ENCODE peak calls at places on chromosomes 11 and 22, in four cellular contexts. V is PC-3, K is sigmoid colon, I is cardiac muscle cell. X is an unnamed sample.

GRCh38 chr11:38498721-38499120 is 1900.7 kb upstream of the RAG2 start:
- DNase-seq in V (peak; percentile 20), K (no peak), I (no peak), X (no peak)

GRCh38 chr22:27526851-27527250 is 274.7 kb downstream of the MN1 start:
- DNase-seq in V (no peak), K (no peak), I (no peak), X (no peak)

GRCh38 chr11:44498524-44498923 is 66.9 kb upstream of the CD82 start:
- DNase-seq in V (no peak), K (no peak), I (no peak), X (no peak)

GRCh38 chr11:65493367-65494176 is 5.3 kb upstream of the MALAT1 start:
- DNase-seq in V (peak; percentile 99), K (peak; percentile 90), I (peak; percentile 93), X (peak; percentile 96)

GRCh38 chr11:124899376-124900145 is 1.9 kb upstream of the ROBO4 start:
- DNase-seq in V (peak; percentile 55), K (no peak), I (no peak), X (no peak)

GRCh38 chr22:17496843-17497242 is 66.5 kb upstream of the SLC25A18 start:
- DNase-seq in V (no peak), K (no peak), I (no peak), X (no peak)

GRCh38 chr11:105673089-105673488 is 63.2 kb downstream of the GRIA4 start:
- DNase-seq in V (peak; percentile 77), K (no peak), I (peak; percentile 71), X (peak; percentile 65)

GRCh38 chr11:84117394-84117793 is 831.2 kb upstream of the CCDC90B start:
- DNase-seq in V (no peak), K (no peak), I (no peak), X (peak; percentile 47)

GRCh38 chr22:50606126-50606525 is 5.5 kb downstream of the MAPK8IP2 start:
- DNase-seq in V (no peak), K (peak; percentile 59), I (peak; percentile 52), X (no peak)

GRCh38 chr11:8838248-8838647 is 72.7 kb upstream of the AKIP1 start:
- DNase-seq in V (no peak), K (peak; percentile 46), I (peak; percentile 94), X (peak; percentile 59)

GRCh38 chr11:45658292-45658991 is 7.0 kb downstream of the CHST1 start:
- DNase-seq in V (no peak), K (peak; percentile 90), I (peak; percentile 88), X (peak; percentile 63)

GRCh38 chr11:24383137-24383536 is 113.7 kb upstream of the LUZP2 start:
- DNase-seq in V (no peak), K (no peak), I (no peak), X (no peak)

GRCh38 chr22:42855211-42855610 is 1.9 kb downstream of the ARFGAP3 start:
- DNase-seq in V (no peak), K (no peak), I (no peak), X (no peak)

GRCh38 chr11:12744831-12745502 is 70.7 kb downstream of the TEAD1 start:
- DNase-seq in V (no peak), K (no peak), I (no peak), X (no peak)

GRCh38 chr22:31277741-31278642 is 14.3 kb downstream of the PIK3IP1 start:
- DNase-seq in V (no peak), K (peak; percentile 60), I (no peak), X (no peak)

GRCh38 chr11:3052109-3052479 is 5.1 kb downstream of the CARS1 start:
- DNase-seq in V (no peak), K (no peak), I (no peak), X (no peak)

GRCh38 chr11:32630844-32631243 is 47.2 kb downstream of the EIF3M start:
- DNase-seq in V (no peak), K (no peak), I (no peak), X (no peak)

GRCh38 chr11:122804161-122804560 is 34.1 kb upstream of the CRTAM start:
- DNase-seq in V (peak; percentile 81), K (no peak), I (no peak), X (peak; percentile 41)

GRCh38 chr11:122802876-122803275 is 35.4 kb upstream of the CRTAM start:
- DNase-seq in V (no peak), K (no peak), I (no peak), X (no peak)

GRCh38 chr11:122803716-122804115 is 34.6 kb upstream of the CRTAM start:
- DNase-seq in V (peak; percentile 87), K (no peak), I (no peak), X (no peak)

GRCh38 chr11:122803306-122803705 is 35.0 kb upstream of the CRTAM start:
- DNase-seq in V (peak; percentile 98), K (no peak), I (peak; percentile 18), X (peak; percentile 64)

DNA sequence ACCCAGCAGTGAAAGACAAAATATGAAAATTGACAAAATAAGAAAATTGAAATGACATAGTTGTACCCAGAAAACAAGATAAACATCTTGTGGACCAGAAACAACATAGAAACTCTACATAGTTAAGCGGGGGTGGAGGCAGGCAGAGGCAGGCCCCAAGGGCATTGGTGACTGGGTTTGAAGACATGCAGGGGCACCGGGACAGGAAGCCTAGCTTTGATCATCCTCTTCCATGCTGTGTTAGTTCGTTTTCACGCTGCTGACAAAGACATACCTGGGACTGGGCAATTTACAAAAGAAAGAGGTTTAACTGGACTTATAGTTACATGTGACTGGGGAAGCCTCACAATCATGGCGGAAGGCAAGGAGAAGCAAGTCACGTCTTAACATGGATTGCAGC is 33.5 kb upstream of the CRTAM start:
- DNase-seq in V (peak; percentile 57), K (no peak), I (no peak), X (no peak)
- H3K27ac ChIP-seq in V (peak overlapping the region; percentile 97), K (no peak overlapping the region), I (no peak overlapping the region), X (peak overlapping the region; percentile 48)

DNA sequence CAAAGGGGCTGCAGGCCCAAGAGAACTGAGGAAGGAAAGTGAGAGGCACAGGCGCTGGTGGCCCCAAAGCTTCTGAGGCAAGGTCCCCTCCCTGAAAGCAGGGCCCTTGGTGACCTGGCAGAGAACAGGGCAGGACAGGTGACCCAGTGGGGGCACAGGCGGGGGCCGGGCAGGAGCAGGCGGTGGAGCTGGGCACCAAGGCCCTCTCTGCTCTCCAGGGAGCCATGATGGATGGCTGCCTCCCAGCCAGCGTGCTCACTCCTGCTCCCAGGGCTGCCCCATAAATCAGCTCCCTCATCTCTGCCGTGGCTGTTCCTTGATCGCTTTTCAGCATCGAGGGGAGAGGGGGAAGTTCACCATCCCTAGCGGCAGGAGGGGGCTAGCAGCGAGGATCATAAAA is 22.0 kb upstream of the ELFN2 start:
- DNase-seq in V (no peak), K (no peak), I (no peak), X (no peak)
- H3K4me3 ChIP-seq in V (no peak overlapping the region), K (no peak overlapping the region), I (no peak overlapping the region), X (no peak overlapping the region)

DNA sequence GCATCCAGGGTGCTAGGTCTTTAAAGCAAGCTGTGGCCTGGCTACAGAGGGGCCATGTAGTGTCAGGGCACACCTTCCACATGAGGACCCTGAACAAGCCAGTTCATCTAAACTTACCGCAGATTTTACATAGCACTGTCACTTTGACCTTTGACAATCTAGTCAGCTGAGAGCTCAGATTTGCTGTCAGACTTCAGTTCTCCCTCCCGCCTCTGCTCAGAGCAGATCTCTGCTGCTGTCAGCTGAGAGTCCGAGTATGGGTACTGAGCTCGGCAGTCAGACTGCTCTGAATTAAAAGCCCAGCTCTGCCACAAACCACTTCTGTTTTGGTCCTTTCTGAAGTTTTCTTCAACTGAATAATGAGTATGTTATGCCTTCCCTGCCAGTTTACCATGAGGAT is 507.1 kb downstream of the SOX6 start:
- DNase-seq in V (no peak), K (no peak), I (no peak), X (no peak)
- H3K27ac ChIP-seq in V (no peak overlapping the region), K (no peak overlapping the region), I (peak overlapping the region; percentile 39), X (no peak overlapping the region)

DNA sequence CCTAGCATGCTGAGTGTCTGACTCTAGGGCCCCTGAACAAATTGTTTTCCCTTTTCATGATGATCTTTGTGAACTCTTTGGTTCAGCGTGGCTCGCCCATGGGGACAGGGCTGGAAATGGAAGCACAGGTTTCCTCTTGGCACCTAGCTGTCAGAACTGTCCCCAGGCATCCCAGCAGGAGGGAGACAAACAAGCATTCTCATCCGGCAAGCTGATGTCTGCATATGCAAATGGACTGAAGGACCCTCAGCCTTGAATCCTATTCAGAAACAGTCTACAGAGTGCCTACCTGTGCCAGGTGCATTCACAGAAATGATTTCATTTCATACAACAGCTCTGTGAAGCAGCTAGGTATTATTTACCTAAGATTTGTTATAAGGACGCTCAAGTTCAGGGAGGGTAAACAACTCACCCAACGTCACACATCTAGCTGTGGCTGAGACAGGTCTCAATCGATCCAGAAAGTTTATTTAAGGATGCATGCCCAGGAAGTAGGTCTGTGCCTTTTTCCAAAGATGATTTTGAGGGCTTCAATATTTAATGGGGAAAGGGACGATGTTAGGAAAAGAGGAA is 176.4 kb downstream of the KIRREL3 start:
- DNase-seq in V (no peak), K (no peak), I (no peak), X (no peak)
- H3K4me3 ChIP-seq in V (no peak overlapping the region), K (no peak overlapping the region), I (no peak overlapping the region), X (no peak overlapping the region)

GRCh38 chr11:120316880-120317688 is 8.0 kb upstream of the TLCD5 start:
- DNase-seq in V (peak; percentile 99), K (peak; percentile 78), I (peak; percentile 80), X (no peak)
- H3K27ac ChIP-seq in V (peak overlapping the region; percentile 63), K (peak overlapping the region; percentile 63), I (peak overlapping the region; percentile 20), X (no peak overlapping the region)

DNA sequence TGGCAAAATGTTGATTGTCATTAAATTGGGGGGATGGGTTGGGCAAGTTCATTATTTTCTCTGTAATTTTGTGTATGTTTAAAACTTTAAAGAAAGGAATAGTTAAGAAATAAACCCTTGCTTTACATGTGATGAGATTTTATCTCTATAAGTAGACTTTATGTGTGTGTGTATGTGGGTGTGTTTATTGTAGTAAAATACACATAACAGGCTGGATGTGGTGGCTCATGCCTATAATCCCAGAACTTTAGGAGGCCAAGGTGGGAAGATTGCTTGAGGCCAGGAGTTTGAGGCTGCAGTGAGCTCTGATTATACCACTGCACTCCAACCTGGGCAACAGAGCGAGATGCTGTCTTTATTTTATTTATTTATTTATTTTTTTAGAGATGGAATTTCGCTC is 83.2 kb downstream of the KIAA1671 start:
- DNase-seq in V (no peak), K (no peak), I (no peak), X (no peak)
- H3K4me3 ChIP-seq in V (no peak overlapping the region), K (no peak overlapping the region), I (no peak overlapping the region), X (no peak overlapping the region)